ENCODE peak calls at places on chromosomes 1 and 21, in six cellular contexts. F, A, S, O, Y and B are unnamed samples.

GRCh38 chr1:111563619-111564018 is 56.0 kb upstream of the RAP1A start:
- DNase-seq in F (peak), A (peak), S (peak), O (no peak), Y (no peak), B (no peak)

GRCh38 chr1:14520514-14521163 is 77.8 kb upstream of the KAZN start:
- DNase-seq in F (peak), A (no peak), S (no peak), O (no peak), Y (no peak), B (peak)

GRCh38 chr1:46180082-46180616 is 3.9 kb upstream of the P3R3URF start:
- DNase-seq in F (no peak), A (no peak), S (no peak), O (no peak), Y (no peak), B (no peak)

GRCh38 chr1:214135886-214136285 is 145.1 kb upstream of the SMYD2 start:
- DNase-seq in F (peak), A (no peak), S (no peak), O (no peak), Y (no peak), B (no peak)

GRCh38 chr1:916173-917075 is 7.3 kb upstream of the SAMD11 start:
- DNase-seq in F (no peak), A (no peak), S (no peak), O (no peak), Y (no peak), B (no peak)

GRCh38 chr1:47436979-47437517 is 796 bp upstream of the FOXD2 start:
- DNase-seq in F (peak), A (peak), S (no peak), O (no peak), Y (no peak), B (no peak)

GRCh38 chr1:207217778-207218511 is 103.5 kb upstream of the CD55 start:
- DNase-seq in F (no peak), A (no peak), S (no peak), O (no peak), Y (no peak), B (no peak)

GRCh38 chr1:7000720-7001119 is 215.5 kb downstream of the CAMTA1 start:
- DNase-seq in F (no peak), A (no peak), S (no peak), O (no peak), Y (no peak), B (no peak)

GRCh38 chr1:205536759-205537361 is 32.4 kb downstream of the CDK18 start:
- DNase-seq in F (no peak), A (no peak), S (no peak), O (no peak), Y (no peak), B (no peak)

GRCh38 chr1:156402621-156403020 is 33.6 kb downstream of the RHBG start:
- DNase-seq in F (no peak), A (no peak), S (no peak), O (no peak), Y (no peak), B (no peak)

GRCh38 chr1:51976831-51977602 is 13.5 kb downstream of the RAB3B start:
- DNase-seq in F (no peak), A (no peak), S (no peak), O (no peak), Y (no peak), B (no peak)

GRCh38 chr1:232904566-232904965 is 45.8 kb upstream of the NTPCR start:
- DNase-seq in F (peak), A (no peak), S (peak), O (no peak), Y (no peak), B (peak)

DNA sequence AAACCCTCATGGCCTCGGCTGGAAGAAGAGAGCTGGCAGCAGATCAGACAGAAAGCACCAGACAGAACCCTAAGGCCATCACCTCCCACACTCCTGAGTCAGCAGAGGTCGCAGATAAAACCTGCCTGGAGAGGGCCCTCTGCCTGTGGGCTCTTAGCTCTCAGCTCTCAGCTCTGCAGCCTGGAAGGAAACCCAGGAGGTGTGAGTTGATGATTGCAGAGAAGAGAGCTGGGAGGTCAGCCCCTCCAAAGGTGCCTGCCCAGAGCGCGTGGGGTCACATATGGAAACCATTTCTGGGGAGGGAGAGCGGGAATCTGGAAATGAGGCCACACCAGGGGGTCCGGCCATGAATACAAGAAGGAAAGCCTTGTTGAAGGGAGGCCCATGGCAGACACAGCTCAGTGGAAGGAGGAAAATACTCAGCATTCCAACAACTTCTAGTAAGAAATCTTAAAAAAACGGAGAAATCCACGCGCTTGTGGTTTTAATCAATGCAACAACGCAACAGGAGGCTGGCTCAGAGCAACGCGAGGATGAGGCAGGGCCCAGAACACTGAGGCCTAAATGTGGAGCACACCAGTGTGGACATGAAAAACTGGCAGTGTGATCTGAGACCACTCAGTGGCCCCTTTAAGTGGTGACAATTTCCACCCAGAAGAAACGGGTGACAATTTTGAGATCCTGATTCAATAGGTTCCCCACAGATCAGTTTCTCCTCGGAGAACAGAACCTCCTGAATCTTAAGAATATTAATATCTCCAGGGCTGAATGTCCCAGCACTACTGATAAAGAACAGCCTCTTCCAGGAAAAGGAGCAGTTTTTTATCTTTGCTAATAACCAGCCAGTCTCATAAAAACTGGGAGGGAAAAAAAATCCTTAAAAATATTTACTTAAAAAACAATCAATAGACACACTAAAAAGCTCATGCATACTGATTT is 45.7 kb downstream of the PSMG1 start:
- DNase-seq in F (peak), A (peak), S (peak), O (no peak), Y (no peak), B (no peak)
- TF ChIP-seq CTCF in F (no peak), A (peak), S (no peak), O (no peak), Y (no peak), B (no peak)

GRCh38 chr1:101136739-101137138 is 100.1 kb upstream of the S1PR1 start:
- DNase-seq in F (peak), A (no peak), S (no peak), O (peak), Y (peak), B (no peak)
- TF ChIP-seq CTCF in F (no peak), A (peak), S (no peak), O (peak), Y (peak), B (no peak)

DNA sequence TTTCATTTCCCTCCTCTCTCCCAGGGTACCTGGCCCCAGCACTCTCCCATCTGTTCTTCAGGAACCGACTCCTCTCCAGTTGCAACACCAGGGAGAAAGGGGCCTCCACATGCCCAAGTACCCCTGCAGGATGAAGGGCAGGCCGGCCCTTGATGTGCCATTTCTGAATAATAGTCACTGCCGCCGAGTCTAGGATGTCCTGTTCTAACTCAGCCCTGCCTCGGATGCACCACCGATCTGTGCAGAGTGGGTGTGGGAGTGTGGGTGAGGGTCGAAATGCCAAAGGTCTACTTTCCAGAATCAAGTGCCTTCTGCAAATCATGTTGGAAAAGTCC is 25.4 kb upstream of the SPSB1 start:
- DNase-seq in F (no peak), A (no peak), S (no peak), O (no peak), Y (no peak), B (no peak)
- TF ChIP-seq CTCF in F (no peak), A (no peak), S (no peak), O (no peak), Y (no peak), B (no peak)

DNA sequence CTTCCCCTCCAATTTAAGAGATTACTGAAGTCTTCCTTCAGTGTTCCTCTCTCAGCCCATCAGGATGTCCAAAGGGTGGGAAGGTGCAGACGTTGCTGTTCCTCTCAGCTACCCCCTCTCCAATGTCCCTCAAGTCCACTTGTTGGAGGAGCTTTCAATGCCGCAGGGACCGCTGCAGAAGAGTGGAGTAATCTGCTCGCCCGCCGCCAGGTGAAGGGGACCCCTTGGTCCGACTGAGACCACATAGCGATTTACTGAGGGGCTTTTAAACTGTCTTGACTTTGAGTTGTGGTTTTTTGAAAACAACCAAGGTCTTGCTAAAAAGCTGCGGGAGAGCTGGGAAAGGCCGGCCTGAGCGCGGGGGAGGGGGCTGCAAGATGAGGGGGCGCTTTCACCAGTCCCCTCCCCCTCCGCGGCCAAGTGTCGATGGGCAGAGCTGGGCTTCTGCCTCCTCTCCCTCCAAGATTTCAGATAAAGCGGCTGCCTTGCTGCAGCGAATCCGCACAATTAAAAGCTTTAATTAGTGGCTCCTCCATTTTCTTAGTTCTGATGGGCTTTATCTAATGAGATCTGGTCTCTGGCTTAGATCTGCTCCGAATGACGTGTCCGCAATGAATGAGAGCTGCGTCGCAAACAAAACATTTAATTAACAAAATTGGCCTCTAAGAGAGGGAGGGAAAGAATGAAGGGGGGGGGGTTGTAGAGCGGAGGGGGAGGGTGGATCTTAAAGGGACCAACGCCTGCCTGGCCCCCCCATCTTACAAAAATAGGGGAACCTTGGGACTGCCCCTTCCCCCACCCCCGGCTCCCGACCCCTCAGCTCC is 5.9 kb downstream of the LMO4 start:
- DNase-seq in F (peak), A (peak), S (no peak), O (no peak), Y (peak), B (peak)
- TF ChIP-seq CTCF in F (peak), A (peak), S (no peak), O (no peak), Y (no peak), B (no peak)

GRCh38 chr21:44395260-44395659 is 41.8 kb downstream of the TRPM2 start:
- DNase-seq in F (no peak), A (no peak), S (no peak), O (no peak), Y (no peak), B (no peak)
- TF ChIP-seq CTCF in F (no peak), A (no peak), S (no peak), O (no peak), Y (no peak), B (no peak)

GRCh38 chr21:23127973-23128372 is 2129.8 kb downstream of the NCAM2 start:
- DNase-seq in F (no peak), A (no peak), S (no peak), O (no peak), Y (no peak), B (no peak)
- TF ChIP-seq CTCF in F (no peak), A (no peak), S (no peak), O (no peak), Y (no peak), B (no peak)